ENCODE peak calls at places on chromosomes 13 and 19, in six cellular contexts. U is K562, P is HL-60, N is H1, I is SK-N-SH, L is GM12878. E is an unnamed sample.

GRCh38 chr13:44396963-44397580 is 23.4 kb downstream of the SERP2 start:
- DNase-seq in U (peak), P (no peak), N (no peak), I (peak), L (no peak), E (no peak)

GRCh38 chr13:56019606-56020005 is 1121.1 kb upstream of the PRR20A start:
- DNase-seq in U (no peak), P (no peak), N (no peak), I (no peak), L (no peak), E (no peak)

GRCh38 chr19:7550987-7551761 is 15.7 kb downstream of the PNPLA6 start:
- DNase-seq in U (peak), P (no peak), N (peak), I (peak), L (no peak), E (no peak)

GRCh38 chr13:35600137-35600536 is 123.6 kb upstream of the MAB21L1 start:
- DNase-seq in U (no peak), P (no peak), N (no peak), I (no peak), L (no peak), E (peak)

GRCh38 chr13:98476538-98476966 is 100.4 kb downstream of the STK24 start:
- DNase-seq in U (peak), P (peak), N (no peak), I (no peak), L (peak), E (no peak)

GRCh38 chr19:34364830-34365462 is at the start of gene GPI:
- DNase-seq in U (peak), P (peak), N (peak), I (peak), L (no peak), E (peak)

GRCh38 chr19:6260912-6261636 is 18.7 kb downstream of the MLLT1 start:
- DNase-seq in U (peak), P (no peak), N (peak), I (peak), L (no peak), E (peak)

GRCh38 chr19:42272989-42273406 is 3.9 kb downstream of the CIC start:
- DNase-seq in U (no peak), P (no peak), N (no peak), I (no peak), L (no peak), E (no peak)

GRCh38 chr19:41554902-41555301 is 21.1 kb upstream of the CEACAM21 start:
- DNase-seq in U (no peak), P (no peak), N (no peak), I (no peak), L (no peak), E (no peak)

GRCh38 chr13:44759723-44760360 is 183.7 kb upstream of the TSC22D1 start:
- DNase-seq in U (no peak), P (no peak), N (no peak), I (no peak), L (no peak), E (peak)

GRCh38 chr19:42352216-42352892 is 26.9 kb downstream of the MEGF8 start:
- DNase-seq in U (peak), P (no peak), N (no peak), I (peak), L (no peak), E (no peak)

GRCh38 chr13:113499936-113500335 is 9.4 kb upstream of the DCUN1D2 start:
- DNase-seq in U (no peak), P (no peak), N (no peak), I (no peak), L (no peak), E (no peak)

GRCh38 chr13:36369268-36370107 is 23.3 kb upstream of the SPART start:
- DNase-seq in U (no peak), P (no peak), N (no peak), I (no peak), L (no peak), E (no peak)

GRCh38 chr19:49019242-49019932 is 2.5 kb upstream of the LHB start:
- DNase-seq in U (peak), P (no peak), N (peak), I (peak), L (no peak), E (peak)

GRCh38 chr13:64234255-64234654 is 2818.6 kb upstream of the PCDH20 start:
- DNase-seq in U (no peak), P (no peak), N (no peak), I (no peak), L (no peak), E (no peak)

GRCh38 chr13:77779461-77780272 is 82.2 kb downstream of the SLAIN1 start:
- DNase-seq in U (peak), P (peak), N (no peak), I (peak), L (peak), E (peak)

GRCh38 chr13:106109391-106109791 is 426.1 kb downstream of the EFNB2 start:
- DNase-seq in U (no peak), P (no peak), N (no peak), I (no peak), L (no peak), E (no peak)

GRCh38 chr19:33622809-33623511 is 1.2 kb downstream of the CHST8 start:
- DNase-seq in U (no peak), P (no peak), N (no peak), I (peak), L (no peak), E (no peak)

GRCh38 chr13:20847298-20847697 is 55.2 kb downstream of the XPO4 start:
- DNase-seq in U (peak), P (no peak), N (no peak), I (no peak), L (no peak), E (no peak)

GRCh38 chr19:17031741-17032140 is 5.1 kb upstream of the CPAMD8 start:
- DNase-seq in U (no peak), P (no peak), N (no peak), I (no peak), L (no peak), E (no peak)

GRCh38 chr19:2302319-2303208 is 5.4 kb downstream of the LINGO3 start:
- DNase-seq in U (peak), P (no peak), N (peak), I (no peak), L (no peak), E (no peak)

GRCh38 chr19:15469513-15470297 is 5.4 kb upstream of the RASAL3 start:
- DNase-seq in U (no peak), P (no peak), N (peak), I (peak), L (no peak), E (no peak)

GRCh38 chr13:36341718-36342117 is 4.5 kb downstream of the SPART start:
- DNase-seq in U (no peak), P (no peak), N (no peak), I (no peak), L (no peak), E (no peak)

GRCh38 chr19:15563931-15564330 is 51.1 kb upstream of the CYP4F8 start:
- DNase-seq in U (no peak), P (no peak), N (no peak), I (no peak), L (no peak), E (no peak)

GRCh38 chr19:32296694-32297093 is 48.7 kb upstream of the ZNF507 start:
- DNase-seq in U (no peak), P (no peak), N (no peak), I (no peak), L (no peak), E (no peak)

GRCh38 chr19:5664515-5664914 is 15.8 kb downstream of the MICOS13 start:
- DNase-seq in U (no peak), P (no peak), N (no peak), I (no peak), L (no peak), E (no peak)

GRCh38 chr19:17576758-17577532 is 21.5 kb downstream of the COLGALT1 start:
- DNase-seq in U (peak), P (no peak), N (peak), I (peak), L (no peak), E (no peak)

GRCh38 chr19:11324079-11324661 is 15.3 kb downstream of the RAB3D start:
- DNase-seq in U (peak), P (peak), N (no peak), I (peak), L (peak), E (peak)

GRCh38 chr13:28163587-28163986 is 25.2 kb downstream of the PAN3 start:
- DNase-seq in U (no peak), P (no peak), N (no peak), I (no peak), L (no peak), E (no peak)

GRCh38 chr13:28159057-28159456 is 20.7 kb downstream of the PAN3 start:
- DNase-seq in U (no peak), P (no peak), N (no peak), I (no peak), L (no peak), E (no peak)

GRCh38 chr13:28161370-28161769 is 23.0 kb downstream of the PAN3 start:
- DNase-seq in U (peak), P (no peak), N (no peak), I (no peak), L (no peak), E (peak)
- TF ChIP-seq GABPA in U (no peak), P (no peak), N (no peak), I (no peak), L (no peak), E (no peak)

GRCh38 chr13:38941353-38941945 is 49.2 kb downstream of the STOML3 start:
- DNase-seq in U (no peak), P (no peak), N (no peak), I (no peak), L (no peak), E (no peak)
- TF ChIP-seq GABPA in U (no peak), P (no peak), N (no peak), I (no peak), L (no peak), E (no peak)

GRCh38 chr19:53927745-53928144 is 18.7 kb downstream of the CACNG7 start:
- DNase-seq in U (peak), P (no peak), N (peak), I (no peak), L (no peak), E (peak)
- TF ChIP-seq GABPA in U (no peak), P (no peak), N (no peak), I (no peak), L (no peak), E (no peak)

GRCh38 chr13:33172911-33173310 is 112.6 kb downstream of the STARD13 start:
- DNase-seq in U (no peak), P (no peak), N (no peak), I (no peak), L (no peak), E (no peak)

GRCh38 chr13:33167521-33167920 is 118.0 kb downstream of the STARD13 start:
- DNase-seq in U (no peak), P (no peak), N (no peak), I (no peak), L (no peak), E (peak)

GRCh38 chr13:33172400-33172799 is 113.2 kb downstream of the STARD13 start:
- DNase-seq in U (no peak), P (no peak), N (no peak), I (no peak), L (no peak), E (no peak)

GRCh38 chr13:33168326-33168960 is 117.1 kb downstream of the STARD13 start:
- DNase-seq in U (no peak), P (no peak), N (no peak), I (no peak), L (no peak), E (peak)

DNA sequence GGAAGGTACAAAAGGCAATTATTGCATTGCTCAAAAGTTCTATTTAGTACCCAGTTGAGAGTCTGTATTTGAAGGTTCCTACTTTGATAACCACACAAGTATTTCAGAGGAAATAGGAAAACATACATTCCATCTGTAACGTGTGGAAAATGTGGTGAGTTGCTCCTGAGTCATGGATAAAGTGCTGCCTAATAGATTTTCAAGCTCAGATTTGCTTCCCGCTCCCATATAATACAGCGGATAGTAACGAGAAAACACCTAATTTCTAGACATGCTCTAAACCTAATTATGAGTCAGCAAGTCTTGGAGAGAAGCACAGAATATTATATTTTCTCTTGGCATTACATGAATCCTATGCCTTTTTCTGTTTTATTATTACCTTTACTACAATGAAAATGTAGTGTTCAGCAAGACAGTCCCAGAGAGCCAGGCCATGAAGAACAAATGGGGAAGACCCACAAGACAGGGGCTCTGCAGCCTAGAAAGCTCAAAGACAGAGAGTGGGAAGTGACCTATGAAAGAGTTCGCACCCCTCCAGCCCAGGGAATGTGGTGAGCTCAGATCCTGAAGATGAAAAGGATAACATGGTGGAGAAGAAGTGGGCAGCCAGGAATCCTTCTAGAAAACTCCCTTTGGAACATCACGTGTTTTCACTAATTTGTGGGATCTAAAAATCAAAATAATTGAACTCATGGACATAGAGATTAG is 116.1 kb downstream of the STARD13 start:
- DNase-seq in U (no peak), P (no peak), N (no peak), I (no peak), L (no peak), E (no peak)
- TF ChIP-seq GABPA in U (no peak), P (no peak), N (no peak), I (no peak), L (no peak), E (no peak)

GRCh38 chr13:43377149-43377548 is 353.8 kb downstream of the DNAJC15 start:
- DNase-seq in U (no peak), P (no peak), N (no peak), I (no peak), L (no peak), E (no peak)

GRCh38 chr13:43379738-43380137 is 356.4 kb downstream of the DNAJC15 start:
- DNase-seq in U (no peak), P (no peak), N (no peak), I (no peak), L (no peak), E (no peak)

GRCh38 chr13:43376596-43376995 is 353.2 kb downstream of the DNAJC15 start:
- DNase-seq in U (no peak), P (no peak), N (no peak), I (no peak), L (no peak), E (no peak)

GRCh38 chr13:43374621-43375020 is 351.2 kb downstream of the DNAJC15 start:
- DNase-seq in U (no peak), P (no peak), N (no peak), I (no peak), L (no peak), E (no peak)

GRCh38 chr13:43377955-43378354 is 354.6 kb downstream of the DNAJC15 start:
- DNase-seq in U (no peak), P (no peak), N (no peak), I (no peak), L (no peak), E (no peak)
- TF ChIP-seq GABPA in U (no peak), P (no peak), N (no peak), I (no peak), L (no peak), E (no peak)

GRCh38 chr19:29006057-29006735 is 206.8 kb downstream of the UQCRFS1 start:
- DNase-seq in U (no peak), P (no peak), N (no peak), I (no peak), L (no peak), E (no peak)
- TF ChIP-seq GABPA in U (no peak), P (no peak), N (no peak), I (no peak), L (no peak), E (no peak)

GRCh38 chr19:58474291-58474996 is 1.7 kb upstream of the ZNF446 start:
- DNase-seq in U (peak), P (no peak), N (no peak), I (peak), L (no peak), E (no peak)
- TF ChIP-seq GABPA in U (no peak), P (no peak), N (no peak), I (no peak), L (no peak), E (no peak)

E was measured in HepG2.